ENCODE peak calls at places on chromosomes 2 and 18, in nine cellular contexts. V is body of pancreas; U is nephron progenitor cell; R is CD8-positive, alpha-beta T cell; E is MM.1S; P is mesothelial cell of epicardium; W is mammary epithelial cell; A is GM12865; O is endothelial cell. H is an unnamed sample.

GRCh38 chr2:182077451-182078142 is 91.9 kb downstream of the PPP1R1C start:
- DNase-seq in R (no peak), P (no peak), U (peak), E (peak), V (peak), O (peak), A (peak), W (peak), H (peak)

GRCh38 chr2:2788076-2788475 is 457.0 kb upstream of the MYT1L start:
- DNase-seq in R (no peak), E (no peak), W (no peak), V (no peak), P (no peak), U (peak), O (no peak), A (no peak), H (no peak)

GRCh38 chr18:33097126-33097525 is 324.3 kb upstream of the KLHL14 start:
- DNase-seq in R (no peak), W (no peak), E (no peak), U (no peak), V (no peak), P (no peak), A (no peak), O (no peak), H (no peak)

GRCh38 chr18:73805991-73806390 is 341.6 kb downstream of the FBXO15 start:
- DNase-seq in A (no peak), O (no peak), E (no peak), W (no peak), P (no peak), R (no peak), U (no peak), V (no peak), H (no peak)

GRCh38 chr2:108923019-108923700 is 65.9 kb downstream of the EDAR start:
- DNase-seq in P (no peak), R (no peak), V (no peak), A (no peak), E (no peak), O (no peak), U (no peak), W (peak), H (no peak)

GRCh38 chr2:203631068-203631757 is 75.2 kb upstream of the CD28 start:
- DNase-seq in U (no peak), W (no peak), V (no peak), R (no peak), O (no peak), P (no peak), A (no peak), E (no peak), H (peak)

GRCh38 chr2:200396726-200397348 is 90.3 kb downstream of the SPATS2L start:
- DNase-seq in V (no peak), O (no peak), E (no peak), A (no peak), P (no peak), W (peak), U (no peak), R (no peak), H (no peak)

GRCh38 chr18:34624551-34624950 is 85.5 kb upstream of the DTNA start:
- DNase-seq in O (no peak), V (no peak), R (no peak), A (no peak), E (no peak), P (no peak), U (no peak), W (no peak), H (no peak)

GRCh38 chr2:64144057-64145013 is at the start of gene PELI1:
- DNase-seq in V (peak), A (peak), P (peak), E (peak), U (peak), W (peak), O (peak), R (peak), H (peak)
- TF ChIP-seq CTCF in V (no peak), A (peak), P (no peak), E (peak), U (no peak), W (no peak), O (no peak), R (no peak), H (peak)

GRCh38 chr2:241616168-241617125 is 20.5 kb downstream of the THAP4 start:
- DNase-seq in A (no peak), R (no peak), P (no peak), V (no peak), O (no peak), U (no peak), E (no peak), W (no peak), H (peak)
- TF ChIP-seq CTCF in A (no peak), R (no peak), P (no peak), V (no peak), O (no peak), U (no peak), E (no peak), W (no peak), H (peak)

GRCh38 chr18:41906528-41907256 is 48.3 kb upstream of the PIK3C3 start:
- DNase-seq in O (no peak), U (peak), A (peak), V (no peak), R (peak), E (peak), W (peak), P (no peak), H (peak)
- TF ChIP-seq CTCF in O (peak), U (peak), A (peak), V (peak), R (peak), E (peak), W (peak), P (peak), H (peak)

GRCh38 chr2:202061695-202062094 is 11.4 kb upstream of the KIAA2012 start:
- DNase-seq in V (no peak), W (no peak), E (no peak), U (no peak), A (no peak), P (no peak), R (no peak), O (no peak), H (no peak)

GRCh38 chr2:202064881-202065230 is 8.2 kb upstream of the KIAA2012 start:
- DNase-seq in V (no peak), R (no peak), P (no peak), E (no peak), A (no peak), W (no peak), U (no peak), O (no peak), H (no peak)

GRCh38 chr2:202056611-202057010 is 16.4 kb upstream of the KIAA2012 start:
- DNase-seq in E (no peak), R (no peak), A (peak), W (no peak), O (no peak), U (no peak), V (no peak), P (no peak), H (peak)

GRCh38 chr2:202064206-202064880 is 8.7 kb upstream of the KIAA2012 start:
- DNase-seq in R (no peak), P (no peak), A (no peak), W (peak), V (no peak), O (no peak), U (no peak), E (no peak), H (peak)

DNA sequence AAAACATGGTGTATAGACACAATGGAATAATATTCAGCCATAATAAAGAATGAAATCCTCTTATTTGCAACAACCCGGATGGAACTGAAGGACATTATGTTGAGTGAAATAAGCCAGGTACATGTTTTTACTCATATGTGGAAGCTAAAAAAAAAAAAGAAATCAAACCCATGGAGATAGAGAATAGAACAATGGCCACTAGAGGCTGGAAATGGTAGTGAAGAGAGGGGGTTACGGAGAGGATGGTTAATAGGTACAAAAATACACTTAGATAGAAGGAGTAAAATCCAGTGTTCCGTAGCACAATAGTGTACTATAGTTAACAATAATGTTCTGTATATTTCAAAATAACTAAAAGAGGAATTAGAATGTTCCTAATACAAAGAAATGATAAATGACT is 12.8 kb upstream of the KIAA2012 start:
- DNase-seq in P (no peak), E (no peak), U (no peak), R (no peak), W (no peak), V (no peak), A (no peak), O (no peak), H (no peak)
- TF ChIP-seq CTCF in P (no peak), E (peak), U (peak), R (peak), W (peak), V (no peak), A (peak), O (peak), H (peak)

GRCh38 chr2:172223601-172224054 is 120.9 kb upstream of the DLX2 start:
- DNase-seq in W (no peak), U (no peak), E (no peak), A (no peak), V (no peak), O (no peak), P (no peak), R (no peak), H (no peak)

GRCh38 chr2:172215936-172216335 is 113.2 kb upstream of the DLX2 start:
- DNase-seq in V (no peak), A (no peak), W (no peak), R (no peak), U (no peak), E (no peak), O (no peak), P (no peak), H (no peak)

GRCh38 chr2:172216348-172216933 is 113.7 kb upstream of the DLX2 start:
- DNase-seq in O (no peak), U (no peak), R (no peak), V (no peak), W (no peak), A (no peak), E (no peak), P (no peak), H (no peak)

GRCh38 chr2:172219201-172219600 is 116.5 kb upstream of the DLX2 start:
- DNase-seq in V (no peak), A (peak), O (no peak), U (no peak), W (no peak), E (no peak), R (no peak), P (no peak), H (no peak)

DNA sequence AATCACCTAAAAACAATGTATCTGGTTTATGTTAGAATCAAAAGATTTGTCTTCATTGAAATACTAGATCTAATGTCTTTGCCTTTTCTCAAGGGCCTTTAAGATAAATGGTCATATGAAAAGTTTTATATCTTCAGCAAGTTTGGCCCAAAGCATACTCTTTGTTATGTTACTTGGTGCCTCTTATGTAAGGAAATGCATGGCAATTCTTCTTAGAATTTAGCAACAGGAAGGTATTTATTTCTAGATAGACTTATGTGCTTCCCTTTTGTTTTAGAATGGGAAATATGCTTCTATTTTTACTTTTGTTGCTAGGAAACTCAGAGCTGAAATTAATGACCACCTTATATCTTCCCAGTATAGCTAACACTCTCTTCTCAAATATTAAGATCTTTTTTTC is 117.4 kb upstream of the DLX2 start:
- DNase-seq in O (no peak), U (no peak), W (no peak), E (no peak), V (no peak), A (no peak), R (no peak), P (no peak), H (no peak)
- TF ChIP-seq CTCF in O (no peak), U (no peak), W (no peak), E (no peak), V (no peak), A (no peak), R (no peak), P (no peak), H (no peak)